ENCODE peak calls at places on chromosomes 11 and 22, in four cellular contexts. K is kidney, B is fibroblast of lung, I is adrenal gland. H is an unnamed sample.

GRCh38 chr22:48895341-48895740 is 932.3 kb downstream of the BRD1 start:
- DNase-seq in K (no peak), B (no peak), I (peak; percentile 0), H (no peak)

GRCh38 chr11:31995525-31996123 is 95.2 kb upstream of the RCN1 start:
- DNase-seq in K (no peak), B (peak; percentile 41), I (peak; percentile 39), H (no peak)

GRCh38 chr11:126499124-126499752 is 143.8 kb downstream of the ST3GAL4 start:
- DNase-seq in K (no peak), I (no peak), B (no peak), H (no peak)

GRCh38 chr11:129237456-129237855 is 45.3 kb upstream of the ARHGAP32 start:
- DNase-seq in K (no peak), I (no peak), B (no peak), H (no peak)

GRCh38 chr11:73983764-73984543 is 1.3 kb upstream of the UCP2 start:
- DNase-seq in I (no peak), B (no peak), K (peak; percentile 25), H (no peak)

GRCh38 chr22:27670701-27671412 is 130.7 kb downstream of the MN1 start:
- DNase-seq in K (no peak), I (peak; percentile 74), B (no peak), H (no peak)

GRCh38 chr11:107545101-107545514 is 20.4 kb downstream of the ALKBH8 start:
- DNase-seq in B (peak; percentile 19), K (no peak), I (no peak), H (no peak)

GRCh38 chr11:12008790-12009616 is 577 bp upstream of the DKK3 start:
- DNase-seq in I (no peak), K (no peak), B (peak; percentile 45), H (peak; percentile 80)

GRCh38 chr11:91981995-91982394 is 242.6 kb upstream of the FAT3 start:
- DNase-seq in I (peak; percentile 86), K (no peak), B (peak; percentile 99), H (peak; percentile 91)

GRCh38 chr11:64245797-64246623 is 733 bp downstream of the PPP1R14B start:
- DNase-seq in I (peak; percentile 90), K (peak; percentile 94), B (peak; percentile 83), H (peak; percentile 98)

GRCh38 chr11:64906314-64906635 is 10.7 kb downstream of the ATG2A start:
- DNase-seq in K (no peak), I (no peak), B (no peak), H (no peak)

GRCh38 chr11:5631969-5632635 is 7.3 kb downstream of the TRIM34 start:
- DNase-seq in K (no peak), I (no peak), B (no peak), H (no peak)

DNA sequence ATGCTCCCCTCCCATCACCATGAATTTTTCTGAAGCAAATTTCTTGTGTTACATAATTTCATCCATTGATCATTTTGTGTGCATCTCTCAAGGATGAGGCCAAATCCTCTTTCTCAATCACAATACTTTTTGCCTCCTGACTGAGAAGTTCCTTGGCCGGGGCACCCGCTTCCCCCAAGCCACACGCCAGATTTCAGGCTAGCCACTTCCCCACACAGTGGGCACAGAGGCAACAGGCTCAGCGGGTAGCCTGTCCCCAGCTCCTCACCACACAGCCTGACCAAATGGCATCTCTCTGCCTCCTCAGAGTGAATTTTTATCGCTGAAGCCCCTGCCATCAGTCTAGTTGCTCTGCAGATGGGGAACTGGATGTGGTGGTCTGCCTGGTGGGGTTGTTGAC is 9.9 kb upstream of the DSCAML1 start:
- DNase-seq in B (no peak), I (no peak), K (peak; percentile 59), H (no peak)
- H3K4me3 ChIP-seq in B (no peak overlapping the region), I (no peak overlapping the region), K (no peak overlapping the region), H (no peak overlapping the region)

GRCh38 chr22:45199723-45200122 is 36.0 kb downstream of the NUP50 start:
- DNase-seq in I (no peak), B (no peak), K (peak; percentile 67), H (no peak)
- H3K36me3 ChIP-seq in I (peaks cover 72% of the 10 kb centered on the region), B (peaks cover 13% of the 10 kb centered on the region), K (peaks cover 4% of the 10 kb centered on the region), H (peaks cover 27% of the 10 kb centered on the region)

GRCh38 chr11:59559886-59560285 is 48.5 kb downstream of the OR4D9 start:
- DNase-seq in I (no peak), B (no peak), K (no peak), H (no peak)

GRCh38 chr11:59560290-59560701 is 49.0 kb downstream of the OR4D9 start:
- DNase-seq in I (peak; percentile 59), B (peak; percentile 78), K (no peak), H (peak; percentile 54)

GRCh38 chr11:59556115-59556882 is 45.0 kb downstream of the OR4D9 start:
- DNase-seq in B (peak; percentile 89), K (no peak), I (peak; percentile 36), H (peak; percentile 78)

GRCh38 chr11:59556883-59557205 is 45.5 kb downstream of the OR4D9 start:
- DNase-seq in B (no peak), I (no peak), K (no peak), H (peak; percentile 39)

DNA sequence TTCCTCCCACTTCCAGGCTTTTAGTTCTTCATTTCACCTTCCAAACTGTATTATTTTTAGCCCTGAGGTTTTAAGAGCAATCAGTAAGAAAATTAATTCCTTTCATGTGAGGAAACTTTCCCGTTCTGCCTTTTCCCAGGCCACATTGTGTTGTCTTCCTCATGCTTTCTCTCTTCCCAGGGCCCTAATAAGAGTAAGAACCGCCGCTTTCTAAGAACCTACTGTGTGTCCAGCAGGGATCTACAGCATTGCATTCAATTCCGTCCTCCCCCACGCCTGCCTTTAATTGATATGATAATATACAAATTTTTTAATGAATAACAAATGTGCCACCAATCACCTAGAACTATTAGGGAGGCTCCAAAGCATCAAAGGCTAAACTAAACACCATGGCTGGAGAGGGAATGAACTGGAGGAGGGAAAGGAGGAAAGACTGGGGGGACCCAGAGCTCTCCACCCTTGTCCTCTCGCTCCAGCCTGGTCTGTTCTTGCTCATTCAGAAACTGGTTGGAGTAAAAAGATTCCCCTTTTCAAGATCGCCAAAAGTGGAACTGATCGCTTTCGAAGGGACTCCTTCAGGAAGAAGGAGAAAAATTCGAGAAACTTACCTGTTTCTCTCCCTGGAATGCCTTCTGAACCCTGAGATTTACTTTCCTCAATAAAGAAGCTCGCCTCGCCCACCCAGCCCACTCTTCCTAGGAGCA is 46.8 kb downstream of the OR4D9 start:
- DNase-seq in I (no peak), B (peak; percentile 11), K (no peak), H (no peak)
- H3K4me3 ChIP-seq in I (peak overlapping the region; percentile 10), B (peak overlapping the region; percentile 46), K (no peak overlapping the region), H (peak overlapping the region; percentile 62)

DNA sequence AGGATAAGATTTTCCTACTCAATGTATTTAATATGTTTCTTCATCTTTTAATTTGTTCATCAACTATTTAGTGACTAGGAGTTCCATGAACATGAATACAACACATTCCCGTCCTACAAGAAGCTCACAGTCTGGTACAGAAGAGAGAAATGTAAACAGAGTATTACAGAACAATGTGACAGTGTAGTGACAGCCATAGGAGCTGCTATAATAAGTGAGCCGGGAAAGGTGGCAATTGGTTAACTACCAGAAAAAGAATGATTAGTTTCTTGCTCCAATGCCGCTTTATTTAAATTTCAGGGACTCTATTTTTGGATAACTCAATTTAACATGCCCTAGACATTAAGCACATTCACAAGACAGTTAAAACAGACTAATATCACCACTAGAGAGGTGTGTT is 192.3 kb downstream of the CADM1 start:
- DNase-seq in B (no peak), I (no peak), K (no peak), H (no peak)
- H3K36me3 ChIP-seq in B (no peaks in the 10 kb centered on the region), I (no peaks in the 10 kb centered on the region), K (no peaks in the 10 kb centered on the region), H (no peaks in the 10 kb centered on the region)

DNA sequence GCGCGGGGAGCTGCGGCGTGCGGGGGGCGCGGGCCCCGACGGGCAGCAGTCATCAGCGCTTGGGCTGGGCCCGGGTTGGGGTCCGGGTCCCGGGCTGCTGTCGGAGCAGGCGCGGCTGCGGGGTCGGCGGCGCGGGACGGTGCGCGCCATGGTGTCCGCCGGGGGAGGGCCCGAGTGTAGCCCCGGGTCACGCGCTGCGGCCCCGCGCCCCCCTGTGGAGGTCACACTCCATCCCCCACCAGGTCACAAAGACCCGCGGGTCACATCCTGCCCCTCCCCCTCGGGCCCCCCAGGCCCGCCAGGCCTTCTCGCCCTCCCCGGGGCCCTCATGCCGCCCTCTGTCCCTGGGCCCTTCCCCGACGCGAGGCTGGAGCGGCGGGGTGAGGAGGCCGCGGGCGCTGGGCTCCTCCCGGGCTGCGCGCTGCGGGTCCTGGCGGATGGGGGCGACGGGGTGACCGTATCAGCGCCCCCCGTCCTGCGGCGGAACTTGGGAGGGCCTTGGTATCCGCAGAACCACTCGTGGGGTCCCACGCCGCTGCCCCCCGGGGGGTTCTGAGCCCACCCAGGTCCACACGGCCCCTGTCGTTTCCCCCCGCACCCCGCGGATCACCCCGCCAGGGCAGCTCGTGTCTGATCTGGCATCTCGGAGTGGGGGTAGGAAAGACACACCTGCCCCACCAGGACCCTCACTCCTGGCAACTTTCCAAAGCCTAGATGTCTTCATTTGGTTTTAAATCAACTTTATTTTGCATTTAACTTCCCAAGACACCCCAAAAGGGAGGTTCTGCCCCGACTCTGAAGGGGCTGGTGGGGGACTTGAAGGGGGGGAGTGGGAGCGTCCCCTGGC is 463 bp upstream of the TTLL8 start:
- DNase-seq in K (peak; percentile 74), I (no peak), B (no peak), H (no peak)
- H3K4me3 ChIP-seq in K (no peak overlapping the region), I (peak overlapping the region; percentile 34), B (no peak overlapping the region), H (no peak overlapping the region)

DNA sequence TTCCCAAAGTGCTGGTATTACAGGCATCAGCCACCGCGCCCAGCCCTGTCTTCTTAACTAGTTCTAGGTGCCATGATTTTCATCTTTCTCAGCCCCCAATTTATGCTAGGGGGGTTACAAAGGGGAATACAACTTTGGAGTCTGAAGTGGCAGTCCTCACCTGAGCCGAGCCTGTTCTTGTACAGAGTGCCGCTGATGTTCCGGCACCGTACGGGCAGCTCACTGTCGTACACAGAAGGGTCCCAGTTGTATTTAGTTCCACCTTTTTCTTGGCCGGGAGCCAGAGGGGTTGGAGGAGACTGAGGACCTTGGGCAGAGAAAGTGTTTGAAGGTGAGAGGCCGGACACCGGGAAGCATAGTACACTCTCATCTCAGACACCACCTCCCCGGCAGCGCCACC is 7.3 kb downstream of the DEAF1 start:
- DNase-seq in B (no peak), K (no peak), I (no peak), H (no peak)
- H3K36me3 ChIP-seq in B (peaks cover 16% of the 10 kb centered on the region), K (peaks cover 23% of the 10 kb centered on the region), I (peaks cover 67% of the 10 kb centered on the region), H (peaks cover 66% of the 10 kb centered on the region)

GRCh38 chr11:34356576-34356917 is 1.3 kb downstream of the ABTB2 start:
- DNase-seq in I (peak; percentile 43), B (peak; percentile 47), K (peak; percentile 81), H (peak; percentile 64)

GRCh38 chr11:34356130-34356529 is 1.7 kb downstream of the ABTB2 start:
- DNase-seq in B (no peak), K (no peak), I (no peak), H (no peak)

GRCh38 chr11:34355726-34356125 is 2.1 kb downstream of the ABTB2 start:
- DNase-seq in B (no peak), I (no peak), K (no peak), H (no peak)

GRCh38 chr11:34356918-34357645 is 728 bp downstream of the ABTB2 start:
- DNase-seq in I (peak; percentile 60), K (peak; percentile 90), B (peak; percentile 64), H (peak; percentile 63)

DNA sequence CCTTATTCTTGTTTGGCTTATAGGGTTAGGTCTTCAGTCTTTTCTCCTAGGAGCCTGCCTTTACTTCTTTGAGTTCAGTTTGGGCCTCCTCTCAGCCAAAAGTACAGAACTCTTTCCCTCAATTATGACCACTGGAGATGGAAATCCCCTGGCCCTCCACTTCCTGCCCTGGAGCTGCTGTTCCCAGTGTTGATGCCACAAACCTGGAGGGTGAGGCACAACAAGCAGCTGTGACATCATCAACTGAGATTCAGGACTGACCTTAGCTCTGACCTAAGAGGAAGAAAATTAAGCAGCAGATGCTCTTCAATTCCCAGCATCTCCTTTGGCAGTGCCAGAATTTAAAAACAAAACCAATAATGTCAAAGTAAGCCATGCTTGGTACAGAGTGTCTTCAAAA is 3.0 kb downstream of the ABTB2 start:
- DNase-seq in B (peak; percentile 19), K (no peak), I (no peak), H (no peak)
- H3K4me3 ChIP-seq in B (no peak overlapping the region), K (peak overlapping the region; percentile 79), I (no peak overlapping the region), H (no peak overlapping the region)

H was measured in MG63.